ENCODE peak calls at places on chromosomes 2 and 18, in seven cellular contexts. One of them, this sample, is unnamed.

GRCh38 chr18:46916551-46917107 is 678 bp downstream of the PIAS2 start:
- DNase-seq in effector CD4-positive, alpha-beta T cell: peak
- DNase-seq in stimulated activated CD8-positive, alpha-beta memory T cell treated with anti-CD3 and anti-CD28 coated beads, Interleukin-4, amount 100 ng/mL, for 48 hours: peak
- DNase-seq in IMR-90: peak
- DNase-seq in foreskin fibroblast: peak
- DNase-seq in kidney epithelial cell: no peak
- DNase-seq in suprapubic skin: peak
- DNase-seq in this sample: no peak

GRCh38 chr2:45067859-45068642 is 58.8 kb upstream of the SIX2 start:
- DNase-seq in stimulated activated CD8-positive, alpha-beta memory T cell treated with anti-CD3 and anti-CD28 coated beads, Interleukin-4, amount 100 ng/mL, for 48 hours: no peak
- DNase-seq in IMR-90: no peak
- DNase-seq in effector CD4-positive, alpha-beta T cell: no peak
- DNase-seq in suprapubic skin: no peak
- DNase-seq in foreskin fibroblast: peak
- DNase-seq in kidney epithelial cell: no peak
- DNase-seq in this sample: no peak

GRCh38 chr2:236742936-236743622 is 173.5 kb downstream of the ACKR3 start:
- DNase-seq in kidney epithelial cell: no peak
- DNase-seq in foreskin fibroblast: no peak
- DNase-seq in stimulated activated CD8-positive, alpha-beta memory T cell treated with anti-CD3 and anti-CD28 coated beads, Interleukin-4, amount 100 ng/mL, for 48 hours: no peak
- DNase-seq in effector CD4-positive, alpha-beta T cell: no peak
- DNase-seq in suprapubic skin: no peak
- DNase-seq in IMR-90: no peak
- DNase-seq in this sample: no peak

GRCh38 chr2:163191372-163191771 is 352.8 kb upstream of the KCNH7 start:
- DNase-seq in stimulated activated CD8-positive, alpha-beta memory T cell treated with anti-CD3 and anti-CD28 coated beads, Interleukin-4, amount 100 ng/mL, for 48 hours: no peak
- DNase-seq in IMR-90: peak
- DNase-seq in foreskin fibroblast: peak
- DNase-seq in kidney epithelial cell: no peak
- DNase-seq in effector CD4-positive, alpha-beta T cell: no peak
- DNase-seq in suprapubic skin: no peak
- DNase-seq in this sample: no peak

GRCh38 chr2:204177251-204177976 is 240.9 kb downstream of the ICOS start:
- DNase-seq in effector CD4-positive, alpha-beta T cell: no peak
- DNase-seq in suprapubic skin: no peak
- DNase-seq in foreskin fibroblast: no peak
- DNase-seq in kidney epithelial cell: no peak
- DNase-seq in stimulated activated CD8-positive, alpha-beta memory T cell treated with anti-CD3 and anti-CD28 coated beads, Interleukin-4, amount 100 ng/mL, for 48 hours: no peak
- DNase-seq in IMR-90: no peak
- DNase-seq in this sample: no peak

GRCh38 chr2:112627060-112628040 is 18.4 kb upstream of the SLC20A1 start:
- DNase-seq in stimulated activated CD8-positive, alpha-beta memory T cell treated with anti-CD3 and anti-CD28 coated beads, Interleukin-4, amount 100 ng/mL, for 48 hours: peak
- DNase-seq in effector CD4-positive, alpha-beta T cell: no peak
- DNase-seq in suprapubic skin: peak
- DNase-seq in IMR-90: peak
- DNase-seq in foreskin fibroblast: peak
- DNase-seq in kidney epithelial cell: peak
- DNase-seq in this sample: no peak

GRCh38 chr2:207724113-207724512 is 12.7 kb downstream of the CCNYL1 start:
- DNase-seq in stimulated activated CD8-positive, alpha-beta memory T cell treated with anti-CD3 and anti-CD28 coated beads, Interleukin-4, amount 100 ng/mL, for 48 hours: no peak
- DNase-seq in kidney epithelial cell: no peak
- DNase-seq in IMR-90: no peak
- DNase-seq in suprapubic skin: no peak
- DNase-seq in effector CD4-positive, alpha-beta T cell: no peak
- DNase-seq in foreskin fibroblast: no peak
- DNase-seq in this sample: no peak

GRCh38 chr2:215505044-215505786 is 69.3 kb upstream of the FN1 start:
- DNase-seq in foreskin fibroblast: peak
- DNase-seq in IMR-90: peak
- DNase-seq in kidney epithelial cell: no peak
- DNase-seq in suprapubic skin: no peak
- DNase-seq in stimulated activated CD8-positive, alpha-beta memory T cell treated with anti-CD3 and anti-CD28 coated beads, Interleukin-4, amount 100 ng/mL, for 48 hours: no peak
- DNase-seq in effector CD4-positive, alpha-beta T cell: no peak
- DNase-seq in this sample: no peak

GRCh38 chr2:239695106-239695727 is 294.4 kb upstream of the HDAC4 start:
- DNase-seq in effector CD4-positive, alpha-beta T cell: no peak
- DNase-seq in foreskin fibroblast: no peak
- DNase-seq in kidney epithelial cell: no peak
- DNase-seq in IMR-90: no peak
- DNase-seq in stimulated activated CD8-positive, alpha-beta memory T cell treated with anti-CD3 and anti-CD28 coated beads, Interleukin-4, amount 100 ng/mL, for 48 hours: peak
- DNase-seq in suprapubic skin: no peak
- DNase-seq in this sample: no peak

GRCh38 chr2:12303181-12304030 is 413.3 kb upstream of the TRIB2 start:
- DNase-seq in IMR-90: peak
- DNase-seq in effector CD4-positive, alpha-beta T cell: no peak
- DNase-seq in foreskin fibroblast: peak
- DNase-seq in kidney epithelial cell: peak
- DNase-seq in suprapubic skin: no peak
- DNase-seq in stimulated activated CD8-positive, alpha-beta memory T cell treated with anti-CD3 and anti-CD28 coated beads, Interleukin-4, amount 100 ng/mL, for 48 hours: peak
- DNase-seq in this sample: no peak

GRCh38 chr2:64406407-64406774 is 47.6 kb upstream of the LGALSL start:
- DNase-seq in effector CD4-positive, alpha-beta T cell: no peak
- DNase-seq in foreskin fibroblast: no peak
- DNase-seq in IMR-90: no peak
- DNase-seq in suprapubic skin: no peak
- DNase-seq in kidney epithelial cell: no peak
- DNase-seq in stimulated activated CD8-positive, alpha-beta memory T cell treated with anti-CD3 and anti-CD28 coated beads, Interleukin-4, amount 100 ng/mL, for 48 hours: no peak
- DNase-seq in this sample: no peak